ENCODE peak calls at places on chromosomes 13 and 19, in seven cellular contexts. P is HCT116; E is frontal cortex; C is effector CD4-positive, alpha-beta T cell; F is heart left ventricle; J is KBM-7; S is globus pallidus. B is an unnamed sample.

GRCh38 chr13:95564091-95564490 is 11.6 kb downstream of the CLDN10 start:
- DNase-seq in P (no peak), F (no peak), S (no peak), E (no peak), C (no peak), J (no peak), B (no peak)

GRCh38 chr19:18861235-18861634 is 29.5 kb downstream of the UPF1 start:
- DNase-seq in P (no peak), E (no peak), C (no peak), S (no peak), F (no peak), J (no peak), B (no peak)

GRCh38 chr19:5880604-5881078 is 10.3 kb upstream of the FUT5 start:
- DNase-seq in E (no peak), P (no peak), F (peak), J (no peak), C (no peak), S (no peak), B (peak)

GRCh38 chr13:39612023-39612637 is 9.1 kb upstream of the LHFPL6 start:
- DNase-seq in P (peak), E (peak), F (peak), C (peak), J (peak), S (peak), B (peak)

GRCh38 chr19:40674291-40674690 is 16.2 kb downstream of the NUMBL start:
- DNase-seq in P (no peak), C (no peak), F (no peak), J (no peak), S (no peak), E (no peak), B (no peak)

GRCh38 chr19:1811472-1811894 is 593 bp downstream of the ATP8B3 start:
- DNase-seq in C (peak), S (no peak), F (no peak), J (no peak), E (no peak), P (peak), B (peak)

GRCh38 chr19:45402469-45403070 is 2.3 kb downstream of the PPP1R13L start:
- DNase-seq in F (peak), E (no peak), P (no peak), C (no peak), J (peak), S (no peak), B (no peak)

GRCh38 chr13:80339841-80340642 is 884 bp downstream of the SPRY2 start:
- DNase-seq in C (no peak), P (no peak), F (peak), J (peak), E (peak), S (peak), B (peak)

GRCh38 chr19:664913-665443 is 2.0 kb upstream of the RNF126 start:
- DNase-seq in F (peak), J (peak), C (peak), S (peak), E (peak), P (peak), B (peak)

GRCh38 chr19:11400695-11401291 is 16.7 kb upstream of the EPOR start:
- DNase-seq in J (no peak), P (no peak), S (no peak), F (no peak), C (no peak), E (no peak), B (no peak)

GRCh38 chr19:16566702-16567101 is 5.5 kb downstream of the SLC35E1 start:
- DNase-seq in F (no peak), S (no peak), J (no peak), C (no peak), E (no peak), P (no peak), B (no peak)

GRCh38 chr13:102650444-102650843 is 44.4 kb downstream of the METTL21C start:
- DNase-seq in C (no peak), P (no peak), S (no peak), F (no peak), E (no peak), J (no peak), B (no peak)

GRCh38 chr19:44908074-44908835 is 2.7 kb downstream of the APOE start:
- DNase-seq in E (no peak), F (no peak), J (no peak), P (no peak), C (no peak), S (no peak), B (no peak)

GRCh38 chr13:82447452-82448030 is 1434.7 kb downstream of the SLITRK1 start:
- DNase-seq in J (no peak), F (no peak), S (no peak), C (no peak), E (no peak), P (no peak), B (no peak)

GRCh38 chr19:42563352-42564210 is 31.1 kb downstream of the CEACAM8 start:
- DNase-seq in P (peak), S (peak), J (peak), C (no peak), F (no peak), E (peak), B (peak)

GRCh38 chr19:35736913-35737886 is 5.1 kb downstream of the IGFLR1 start:
- DNase-seq in S (no peak), F (no peak), J (no peak), E (no peak), P (no peak), C (no peak), B (no peak)

GRCh38 chr19:38208571-38208970 is 15.5 kb downstream of the DPF1 start:
- DNase-seq in F (no peak), E (no peak), J (no peak), C (no peak), P (no peak), S (no peak), B (no peak)

GRCh38 chr19:55390461-55390880 is 4.7 kb downstream of the RPL28 start:
- DNase-seq in P (no peak), J (no peak), S (no peak), E (no peak), C (no peak), F (no peak), B (no peak)

GRCh38 chr13:30972888-30973377 is 40.5 kb downstream of the TEX26 start:
- DNase-seq in P (no peak), J (no peak), C (no peak), F (no peak), S (no peak), E (no peak), B (no peak)

GRCh38 chr13:82772802-82773201 is 1109.5 kb downstream of the SLITRK1 start:
- DNase-seq in E (no peak), C (no peak), F (no peak), S (no peak), P (no peak), J (no peak), B (no peak)

GRCh38 chr19:49746206-49746958 is 16.7 kb downstream of the TSKS start:
- DNase-seq in S (no peak), J (no peak), C (peak), F (peak), E (peak), P (peak), B (peak)

GRCh38 chr19:4379383-4380253 is 20.7 kb downstream of the SH3GL1 start:
- DNase-seq in S (no peak), F (no peak), J (no peak), P (no peak), E (no peak), C (no peak), B (peak)

GRCh38 chr19:16882146-16882545 is 6.7 kb upstream of the F2RL3 start:
- DNase-seq in F (no peak), J (no peak), S (no peak), C (no peak), P (peak), E (no peak), B (no peak)

GRCh38 chr19:30428856-30429255 is 56.7 kb downstream of the ZNF536 start:
- DNase-seq in E (no peak), S (no peak), J (no peak), P (no peak), F (no peak), C (no peak), B (no peak)

GRCh38 chr19:41030651-41031050 is 39.6 kb downstream of the CYP2B6 start:
- DNase-seq in F (no peak), E (no peak), J (no peak), C (no peak), P (no peak), S (no peak), B (no peak)

GRCh38 chr13:92896842-92897241 is 329.8 kb upstream of the GPC6 start:
- DNase-seq in F (no peak), J (peak), C (no peak), P (no peak), S (no peak), E (no peak), B (no peak)

GRCh38 chr13:67554296-67554695 is 324.2 kb upstream of the PCDH9 start:
- DNase-seq in F (no peak), C (no peak), J (no peak), E (no peak), P (no peak), S (no peak), B (no peak)

GRCh38 chr19:49920624-49921363 is 8.2 kb upstream of the ATF5 start:
- DNase-seq in F (no peak), E (no peak), S (no peak), J (no peak), C (no peak), P (no peak), B (no peak)

GRCh38 chr13:67493835-67494234 is 263.7 kb upstream of the PCDH9 start:
- DNase-seq in C (no peak), J (peak), E (no peak), S (no peak), F (no peak), P (no peak), B (no peak)

GRCh38 chr13:109989155-109989554 is 202.8 kb upstream of the IRS2 start:
- DNase-seq in E (no peak), J (no peak), C (no peak), F (no peak), P (no peak), S (no peak), B (no peak)

GRCh38 chr19:18388328-18389094 is 2.6 kb downstream of the GDF15 start:
- DNase-seq in S (no peak), F (peak), J (peak), C (peak), P (no peak), E (peak), B (peak)

GRCh38 chr13:73450583-73450982 is 391.8 kb downstream of the KLF5 start:
- DNase-seq in S (no peak), J (no peak), E (no peak), F (no peak), P (no peak), C (no peak), B (no peak)

GRCh38 chr19:41434450-41434849 is 5.3 kb downstream of the DMAC2 start:
- DNase-seq in C (no peak), F (no peak), P (no peak), J (peak), S (no peak), E (no peak), B (no peak)

GRCh38 chr19:10764340-10764894 is 46.5 kb downstream of the DNM2 start:
- DNase-seq in F (no peak), E (no peak), C (no peak), P (no peak), J (no peak), S (no peak), B (peak)

GRCh38 chr19:6707011-6707657 is 13.3 kb downstream of the C3 start:
- DNase-seq in E (no peak), J (no peak), P (no peak), F (no peak), S (no peak), C (no peak), B (no peak)